ENCODE peak calls at places on chromosome 3, in five cellular contexts. N is AG10803, O is lung, T is AG04450, F is small intestine. H is an unnamed sample.

GRCh38 chr3:151379083-151379734 is 5.3 kb downstream of the P2RY12 start:
- DNase-seq in N (no peak), O (no peak), T (no peak), F (no peak), H (no peak)

GRCh38 chr3:78221300-78221699 is 1181.4 kb downstream of the ROBO2 start:
- DNase-seq in N (no peak), O (no peak), T (no peak), F (no peak), H (no peak)

GRCh38 chr3:188947401-188947982 is 224.3 kb upstream of the TPRG1 start:
- DNase-seq in N (peak), O (peak), T (no peak), F (peak), H (no peak)

GRCh38 chr3:8775602-8776001 is 6.2 kb upstream of the OXTR start:
- DNase-seq in N (no peak), O (no peak), T (no peak), F (no peak), H (no peak)

GRCh38 chr3:170765419-170766078 is 104.4 kb downstream of the RPL22L1 start:
- DNase-seq in N (peak), O (no peak), T (no peak), F (peak), H (no peak)

GRCh38 chr3:72145506-72146380 is 360.8 kb upstream of the PROK2 start:
- DNase-seq in N (peak), O (no peak), T (no peak), F (no peak), H (no peak)

GRCh38 chr3:69542265-69543079 is 156.6 kb upstream of the FRMD4B start:
- DNase-seq in N (no peak), O (no peak), T (no peak), F (no peak), H (no peak)

GRCh38 chr3:116392291-116392690 is 53.0 kb downstream of the LSAMP start:
- DNase-seq in N (no peak), O (no peak), T (no peak), F (no peak), H (no peak)

GRCh38 chr3:184176377-184177330 is 2.0 kb downstream of the AP2M1 start:
- DNase-seq in N (peak), O (peak), T (peak), F (peak), H (no peak)

GRCh38 chr3:188197388-188197847 is 43.5 kb downstream of the LPP start:
- DNase-seq in N (no peak), O (no peak), T (no peak), F (no peak), H (peak)

GRCh38 chr3:36416660-36417059 is 36.4 kb downstream of the STAC start:
- DNase-seq in N (no peak), O (no peak), T (no peak), F (no peak), H (no peak)

GRCh38 chr3:129226374-129226773 is 23.0 kb upstream of the COPG1 start:
- DNase-seq in N (peak), O (peak), T (no peak), F (peak), H (no peak)

GRCh38 chr3:5188419-5189405 is 1.2 kb downstream of the EDEM1 start:
- DNase-seq in N (peak), O (peak), T (no peak), F (peak), H (peak)

GRCh38 chr3:51340989-51341636 is 44.0 kb upstream of the MANF start:
- DNase-seq in N (no peak), O (no peak), T (no peak), F (no peak), H (no peak)

GRCh38 chr3:120348065-120348980 is 831 bp downstream of the LRRC58 start:
- DNase-seq in N (peak), O (no peak), T (no peak), F (peak), H (no peak)

GRCh38 chr3:186930639-186931486 is 537 bp downstream of the ST6GAL1 start:
- DNase-seq in N (peak), O (peak), T (no peak), F (peak), H (peak)

GRCh38 chr3:197270558-197271317 is 27.7 kb downstream of the DLG1 start:
- DNase-seq in N (no peak), O (no peak), T (no peak), F (no peak), H (no peak)

GRCh38 chr3:95197661-95198060 is 1134.8 kb downstream of the NSUN3 start:
- DNase-seq in N (no peak), O (no peak), T (no peak), F (no peak), H (no peak)

GRCh38 chr3:169945313-169945712 is 21.3 kb upstream of the SEC62 start:
- DNase-seq in N (no peak), O (no peak), T (no peak), F (no peak), H (peak)

GRCh38 chr3:184005981-184006507 is 11.6 kb downstream of the ABCC5 start:
- DNase-seq in N (peak), O (peak), T (no peak), F (peak), H (peak)

GRCh38 chr3:175430975-175431374 is 571.8 kb downstream of the NAALADL2 start:
- DNase-seq in N (no peak), O (no peak), T (no peak), F (no peak), H (no peak)
- H3K4me3 ChIP-seq in N (no peak), O (no peak), T (no peak), F (no peak), H (no peak)

DNA sequence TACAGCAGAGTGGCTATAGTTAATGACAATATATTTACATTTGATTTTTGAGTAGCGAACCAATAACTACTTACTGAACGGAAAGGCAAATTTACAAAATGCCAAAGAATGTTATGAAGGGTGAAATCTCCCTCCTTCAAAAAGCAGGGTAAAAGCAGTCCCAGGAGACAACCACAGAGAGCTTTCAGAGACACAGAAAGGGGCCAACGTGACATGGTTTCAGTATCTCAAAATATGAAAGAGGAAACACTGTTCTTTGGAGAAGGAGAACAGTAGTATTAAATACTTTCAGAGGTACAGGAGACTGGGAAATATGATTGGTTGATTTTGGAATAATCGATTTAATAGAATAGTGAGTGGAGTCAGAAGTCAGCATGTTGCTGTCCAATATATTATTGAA is 52.3 kb upstream of the ROBO1 start:
- DNase-seq in N (no peak), O (no peak), T (no peak), F (no peak), H (no peak)
- H3K4me3 ChIP-seq in N (no peak), O (no peak), T (no peak), F (no peak), H (no peak)

GRCh38 chr3:30435950-30436349 is 170.5 kb upstream of the TGFBR2 start:
- DNase-seq in N (peak), O (no peak), T (no peak), F (peak), H (no peak)
- H3K4me3 ChIP-seq in N (peak), O (no peak), T (no peak), F (no peak), H (no peak)

GRCh38 chr3:66441692-66442091 is 59.1 kb downstream of the LRIG1 start:
- DNase-seq in N (no peak), O (no peak), T (no peak), F (no peak), H (no peak)
- H3K4me3 ChIP-seq in N (no peak), O (no peak), T (no peak), F (no peak), H (no peak)